ENCODE peak calls at places on chromosome 3, in six cellular contexts. N is neural progenitor cell; U is right cardiac atrium; T is thoracic aorta; Z is CD4-positive, CD25-positive, alpha-beta regulatory T cell; W is mesenchymal stem cell. O is an unnamed sample.

GRCh38 chr3:3560566-3561336 is 238.5 kb upstream of the LRRN1 start:
- DNase-seq in Z (no peak), T (no peak), U (no peak), N (no peak), W (peak; percentile 29), O (no peak)

GRCh38 chr3:158718490-158719170 is 13.6 kb downstream of the RARRES1 start:
- DNase-seq in U (no peak), W (peak; percentile 81), N (no peak), Z (no peak), T (no peak), O (no peak)

GRCh38 chr3:45547764-45548683 is 46.5 kb upstream of the LIMD1 start:
- DNase-seq in U (no peak), Z (no peak), W (no peak), T (no peak), N (no peak), O (peak; percentile 81)

GRCh38 chr3:31953636-31954035 is 27.4 kb downstream of the OSBPL10 start:
- DNase-seq in W (no peak), T (no peak), U (no peak), N (no peak), Z (no peak), O (no peak)

GRCh38 chr3:45473841-45474240 is 85.5 kb downstream of the LARS2 start:
- DNase-seq in T (no peak), N (no peak), U (no peak), Z (no peak), W (peak; percentile 75), O (no peak)

GRCh38 chr3:16908006-16908405 is 23.3 kb downstream of the PLCL2 start:
- DNase-seq in W (no peak), N (no peak), Z (no peak), T (no peak), U (no peak), O (no peak)

GRCh38 chr3:152554980-152555379 is 280.0 kb upstream of the P2RY1 start:
- DNase-seq in W (no peak), N (no peak), Z (no peak), U (no peak), T (no peak), O (peak; percentile 34)

GRCh38 chr3:197175503-197175902 is 122.9 kb downstream of the DLG1 start:
- DNase-seq in U (no peak), N (no peak), T (no peak), W (no peak), Z (no peak), O (no peak)

GRCh38 chr3:52204337-52205073 is 6.5 kb downstream of the ALAS1 start:
- DNase-seq in U (no peak), W (no peak), T (no peak), N (no peak), Z (no peak), O (no peak)

GRCh38 chr3:21795152-21795837 is 44.3 kb upstream of the ZNF385D start:
- DNase-seq in W (no peak), U (peak; percentile 86), N (no peak), Z (no peak), T (no peak), O (peak; percentile 86)

GRCh38 chr3:194955546-194955945 is 269.9 kb downstream of the FAM43A start:
- DNase-seq in U (no peak), W (no peak), T (no peak), Z (no peak), N (no peak), O (no peak)

GRCh38 chr3:29067014-29067413 is 213.9 kb upstream of the RBMS3 start:
- DNase-seq in W (peak; percentile 24), Z (no peak), T (no peak), U (no peak), N (no peak), O (no peak)

GRCh38 chr3:102712896-102713295 is 278.1 kb downstream of the ZPLD1 start:
- DNase-seq in W (no peak), T (no peak), Z (no peak), N (no peak), U (no peak), O (no peak)

GRCh38 chr3:69178838-69179739 is 56.7 kb upstream of the LMOD3 start:
- DNase-seq in U (no peak), T (no peak), N (no peak), Z (no peak), W (no peak), O (no peak)

GRCh38 chr3:165642761-165643432 is 194.3 kb downstream of the BCHE start:
- DNase-seq in W (peak; percentile 97), T (peak; percentile 24), N (no peak), U (no peak), Z (no peak), O (no peak)

GRCh38 chr3:101244212-101244575 is 76.2 kb downstream of the IMPG2 start:
- DNase-seq in N (no peak), W (no peak), T (no peak), Z (no peak), U (no peak), O (no peak)

GRCh38 chr3:188370081-188370830 is 216.3 kb downstream of the LPP start:
- DNase-seq in U (no peak), T (no peak), N (no peak), W (no peak), Z (no peak), O (no peak)

GRCh38 chr3:113269661-113270060 is 58.3 kb downstream of the BOC start:
- DNase-seq in Z (no peak), W (no peak), U (no peak), T (no peak), N (no peak), O (no peak)

GRCh38 chr3:126103121-126104027 is 19.4 kb upstream of the SLC41A3 start:
- DNase-seq in U (peak; percentile 43), Z (no peak), T (no peak), N (peak; percentile 33), W (no peak), O (no peak)

GRCh38 chr3:171185359-171185758 is 158.8 kb upstream of the SLC2A2 start:
- DNase-seq in T (no peak), Z (no peak), U (no peak), N (no peak), W (no peak), O (no peak)

GRCh38 chr3:23760871-23761373 is 44.8 kb upstream of the UBE2E1 start:
- DNase-seq in U (no peak), N (peak; percentile 24), W (no peak), T (no peak), Z (no peak), O (no peak)

GRCh38 chr3:152656207-152657001 is 178.5 kb upstream of the P2RY1 start:
- DNase-seq in Z (no peak), W (peak; percentile 41), N (peak; percentile 45), U (no peak), T (no peak), O (no peak)

GRCh38 chr3:123478314-123478713 is 29.4 kb upstream of the ADCY5 start:
- DNase-seq in T (no peak), U (no peak), W (no peak), N (no peak), Z (no peak), O (no peak)

GRCh38 chr3:159865042-159865579 is 123.5 kb upstream of the IL12A start:
- DNase-seq in W (no peak), U (no peak), Z (no peak), N (no peak), T (no peak), O (no peak)

GRCh38 chr3:177104299-177104992 is 92.8 kb downstream of the TBL1XR1 start:
- DNase-seq in W (no peak), T (no peak), Z (no peak), N (no peak), U (no peak), O (no peak)

GRCh38 chr3:40962721-40963120 is 236.6 kb upstream of the CTNNB1 start:
- DNase-seq in W (no peak), Z (no peak), T (no peak), U (no peak), N (no peak), O (no peak)

DNA sequence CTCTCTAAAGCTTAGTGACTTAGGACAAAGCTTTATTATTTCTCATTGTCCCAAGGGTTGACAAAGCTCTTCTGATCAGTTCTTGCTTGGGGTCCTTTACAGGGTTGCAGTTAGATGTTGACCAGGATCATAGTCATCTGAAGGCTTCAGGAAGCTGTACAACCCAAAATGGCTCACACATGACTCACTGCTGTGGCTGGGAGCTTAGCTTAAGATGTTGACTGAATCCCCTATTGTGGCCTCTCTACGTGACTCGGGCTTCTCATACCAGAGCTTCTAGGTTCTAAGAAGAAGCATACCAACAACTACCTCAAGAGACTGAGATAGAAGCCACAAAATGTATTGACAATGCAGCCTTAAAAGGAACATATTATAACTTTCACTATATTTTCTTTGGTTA is 569.6 kb upstream of the ROBO2 start:
- DNase-seq in N (no peak), Z (no peak), U (no peak), W (peak; percentile 77), T (no peak), O (no peak)
- H3K9me3 ChIP-seq in N (no peaks in the 10 kb centered on the region), Z (no peaks in the 10 kb centered on the region), U (no peaks in the 10 kb centered on the region), W (peaks cover 5% of the 10 kb centered on the region), T (no peaks in the 10 kb centered on the region), O (no peaks in the 10 kb centered on the region)

DNA sequence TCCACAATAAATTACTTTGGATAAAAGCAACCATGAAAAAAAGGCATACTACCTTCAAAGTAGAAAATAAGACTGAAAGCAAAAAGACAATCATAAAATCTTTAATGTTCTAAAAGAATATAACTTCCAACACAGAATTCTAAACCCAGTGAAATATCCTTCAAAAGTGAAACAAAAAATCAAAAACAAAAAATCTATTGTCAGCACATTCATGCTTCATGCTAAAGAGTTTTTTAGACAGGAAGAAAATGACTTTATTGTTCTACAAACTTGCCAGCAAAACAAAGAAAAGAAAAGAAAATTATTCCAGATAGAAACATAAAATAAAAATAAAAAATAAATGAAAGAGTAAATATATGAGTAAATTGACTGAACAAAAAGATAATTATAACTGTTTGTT is 134.9 kb downstream of the EFHB start:
- DNase-seq in U (no peak), W (no peak), Z (no peak), N (no peak), T (no peak), O (no peak)
- H3K9me3 ChIP-seq in U (peaks cover 4% of the 10 kb centered on the region), W (peaks cover 22% of the 10 kb centered on the region), Z (peaks cover 2% of the 10 kb centered on the region), N (peaks cover 3% of the 10 kb centered on the region), T (peaks cover 11% of the 10 kb centered on the region), O (no peaks in the 10 kb centered on the region)

DNA sequence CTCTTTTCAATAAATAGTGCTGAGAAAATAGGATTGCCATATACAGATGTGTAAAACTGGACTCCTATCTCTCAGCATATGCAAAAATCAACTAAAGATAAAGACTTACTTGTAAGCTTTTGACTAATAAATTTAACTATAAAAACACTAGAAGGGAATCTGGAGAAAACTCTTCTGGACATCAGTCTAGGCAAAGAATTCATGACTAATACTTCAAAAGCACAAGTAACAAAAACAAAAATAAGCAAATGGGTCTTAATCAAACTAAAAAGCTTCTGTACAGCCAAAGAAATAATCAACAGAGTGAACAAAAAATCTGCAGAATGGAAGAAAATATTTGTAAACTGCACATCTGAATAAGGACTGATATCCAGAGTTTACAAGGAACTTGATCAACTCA is 1122.2 kb downstream of the TBL1XR1 start:
- DNase-seq in Z (no peak), U (no peak), W (peak; percentile 7), T (no peak), N (no peak), O (no peak)
- H3K9me3 ChIP-seq in Z (no peaks in the 10 kb centered on the region), U (no peaks in the 10 kb centered on the region), W (peaks cover 3% of the 10 kb centered on the region), T (no peaks in the 10 kb centered on the region), N (no peaks in the 10 kb centered on the region), O (no peaks in the 10 kb centered on the region)

DNA sequence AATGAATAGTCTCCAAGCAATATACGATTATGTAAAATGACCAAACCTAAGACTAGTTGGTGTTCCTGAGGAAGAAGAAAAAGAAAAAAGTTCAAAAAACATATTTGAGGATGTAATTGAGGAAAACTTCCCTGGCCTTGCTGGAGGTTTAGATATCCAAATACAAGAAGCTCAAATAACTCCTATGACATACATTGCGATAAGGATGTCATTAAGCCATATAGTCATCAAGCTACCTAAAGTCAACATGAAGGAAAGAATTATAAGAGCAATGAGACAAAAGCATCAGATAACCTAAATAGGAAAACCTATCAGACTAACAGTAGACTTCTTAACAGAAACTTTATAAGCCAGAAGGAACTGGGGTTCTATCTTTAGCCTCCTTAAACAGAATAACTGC is 231.1 kb downstream of the TUSC7 start:
- DNase-seq in W (no peak), T (no peak), U (no peak), N (no peak), Z (no peak), O (no peak)
- H3K9me3 ChIP-seq in W (peaks cover 12% of the 10 kb centered on the region), T (no peaks in the 10 kb centered on the region), U (no peaks in the 10 kb centered on the region), N (no peaks in the 10 kb centered on the region), Z (no peaks in the 10 kb centered on the region), O (peaks cover 16% of the 10 kb centered on the region)